ENCODE peak calls at places on chromosomes 11 and 22, in four cellular contexts. Y is activated T-helper 9 cell treated with anti-CD3 and anti-CD28 coated beads, Interleukin-2, amount 50 U/mL, for 16 hours; N is brain microvascular endothelial cell; P is HEK293T. F is an unnamed sample.

GRCh38 chr11:57386178-57386945 is 4.1 kb downstream of the PRG2 start:
- DNase-seq in Y (no peak), N (no peak), P (no peak), F (no peak)

GRCh38 chr11:94536386-94536785 is 7.3 kb upstream of the FUT4 start:
- DNase-seq in Y (no peak), N (no peak), P (no peak), F (no peak)

GRCh38 chr11:65500262-65501004 is 1.6 kb downstream of the MALAT1 start:
- DNase-seq in Y (no peak), N (peak; percentile 32), P (no peak), F (peak; percentile 45)

GRCh38 chr22:20083157-20083890 is 3.3 kb downstream of the DGCR8 start:
- DNase-seq in Y (no peak), N (no peak), P (no peak), F (no peak)

GRCh38 chr11:37322333-37323194 is 724.5 kb upstream of the RAG2 start:
- DNase-seq in Y (no peak), N (no peak), P (no peak), F (no peak)

GRCh38 chr11:26974068-26974790 is 19.7 kb upstream of the FIBIN start:
- DNase-seq in Y (no peak), N (no peak), P (no peak), F (no peak)

GRCh38 chr22:27331526-27332281 is 469.9 kb downstream of the MN1 start:
- DNase-seq in Y (no peak), N (peak; percentile 42), P (peak; percentile 44), F (no peak)

GRCh38 chr11:63639195-63639832 is 25.1 kb upstream of the PLAAT3 start:
- DNase-seq in Y (no peak), N (no peak), P (no peak), F (no peak)

GRCh38 chr11:21646351-21646750 is 546.5 kb upstream of the ANO5 start:
- DNase-seq in Y (no peak), N (no peak), P (no peak), F (no peak)

GRCh38 chr11:66184728-66185127 is 83.7 kb upstream of the RAB1B start:
- DNase-seq in Y (no peak), N (no peak), P (no peak), F (no peak)

GRCh38 chr11:130088909-130089668 is 19.4 kb downstream of the APLP2 start:
- DNase-seq in Y (no peak), N (no peak), P (no peak), F (no peak)

GRCh38 chr11:58596621-58597020 is 17.8 kb downstream of the ZFP91 start:
- DNase-seq in Y (no peak), N (no peak), P (no peak), F (no peak)

GRCh38 chr11:57288771-57289579 is 35.8 kb downstream of the TNKS1BP1 start:
- DNase-seq in Y (no peak), N (peak; percentile 93), P (no peak), F (no peak)

GRCh38 chr11:2804701-2805387 is 80.7 kb downstream of the CDKN1C start:
- DNase-seq in Y (no peak), N (no peak), P (no peak), F (no peak)

GRCh38 chr11:96254854-96255253 is 88.1 kb downstream of the MAML2 start:
- DNase-seq in Y (no peak), N (no peak), P (no peak), F (no peak)

F was measured in T-helper 2 cell treated with Interferon-gamma antibody and Interleukin-4, amounts not matched to agents 5 μg/mL and 100 μg/mL, for 36 hours.